ENCODE peak calls at places on chromosomes 7 and 10, in five cellular contexts. M is K562, E is HepG2, P is SK-N-SH, C is GM12878. Z is an unnamed sample.

GRCh38 chr7:12759112-12759511 is 71.7 kb downstream of the ARL4A start:
- DNase-seq in M (no peak), E (no peak), P (no peak), C (no peak), Z (no peak)

GRCh38 chr7:43750016-43750887 is 8.2 kb upstream of the BLVRA start:
- DNase-seq in M (no peak), E (no peak), P (no peak), C (no peak), Z (no peak)

GRCh38 chr7:104535841-104536240 is 207.4 kb downstream of the LHFPL3 start:
- DNase-seq in M (no peak), E (no peak), P (no peak), C (no peak), Z (no peak)

GRCh38 chr7:102288285-102288930 is 1.7 kb downstream of the SH2B2 start:
- DNase-seq in M (no peak), E (no peak), P (no peak), C (no peak), Z (no peak)

GRCh38 chr7:40715053-40715430 is 580.2 kb downstream of the SUGCT start:
- DNase-seq in M (no peak), E (no peak), P (no peak), C (no peak), Z (no peak)

GRCh38 chr10:46520941-46521340 is 35.5 kb downstream of the GPRIN2 start:
- DNase-seq in M (no peak), E (no peak), P (peak; percentile 53), C (no peak), Z (no peak)

GRCh38 chr7:45649560-45650346 is 75.6 kb downstream of the ADCY1 start:
- DNase-seq in M (no peak), E (no peak), P (no peak), C (no peak), Z (no peak)

GRCh38 chr10:129642427-129642826 is 175.4 kb downstream of the MGMT start:
- DNase-seq in M (no peak), E (peak; percentile 91), P (no peak), C (no peak), Z (no peak)

GRCh38 chr7:2859952-2860351 is 15.8 kb upstream of the GNA12 start:
- DNase-seq in M (no peak), E (no peak), P (no peak), C (no peak), Z (no peak)

GRCh38 chr7:68911754-68912153 is 686.5 kb upstream of the AUTS2 start:
- DNase-seq in M (no peak), E (no peak), P (no peak), C (no peak), Z (no peak)

DNA sequence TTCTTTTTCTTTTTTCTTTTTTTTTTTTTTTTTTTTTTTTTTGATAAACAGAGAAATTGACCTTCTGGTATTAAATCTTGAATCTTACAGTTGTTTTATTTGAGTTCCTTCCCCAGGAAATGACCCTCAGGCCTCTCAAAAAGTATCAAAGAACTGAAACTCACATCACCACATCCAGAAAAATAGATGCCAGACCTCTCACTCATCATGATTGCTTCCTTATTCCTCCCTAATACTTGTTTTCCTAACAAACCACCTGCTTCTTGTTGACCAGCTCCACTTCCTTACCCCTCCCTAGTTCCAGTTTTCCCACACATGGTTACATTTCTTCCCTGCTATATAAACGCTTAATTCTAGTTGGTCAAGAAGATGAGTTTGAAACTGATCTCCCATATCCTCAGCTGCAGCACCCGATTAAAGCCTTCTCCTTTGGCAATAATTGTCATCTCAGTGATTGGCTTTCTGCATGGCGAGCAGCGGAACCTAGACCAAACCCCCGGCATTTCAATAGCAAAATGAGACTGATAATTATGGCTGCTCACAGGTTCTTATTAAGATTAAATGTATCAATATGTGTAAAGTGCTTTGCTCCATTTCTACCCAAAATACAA is 681.1 kb upstream of the AUTS2 start:
- DNase-seq in M (no peak), E (no peak), P (no peak), C (no peak), Z (no peak)
- TF ChIP-seq FOXM1 in M (no peak), E (no peak), P (no peak), C (no peak), Z (no peak)

GRCh38 chr7:118169146-118169545 is 14.8 kb upstream of the LSM8 start:
- DNase-seq in M (peak; percentile 26), E (no peak), P (no peak), C (no peak), Z (peak; percentile 8)
- TF ChIP-seq FOXM1 in M (no peak), E (no peak), P (no peak), C (no peak), Z (no peak)

GRCh38 chr7:37211097-37211496 is 237.6 kb downstream of the ELMO1 start:
- DNase-seq in M (no peak), E (no peak), P (no peak), C (no peak), Z (no peak)

GRCh38 chr7:37205451-37205850 is 243.2 kb downstream of the ELMO1 start:
- DNase-seq in M (no peak), E (no peak), P (no peak), C (no peak), Z (no peak)

GRCh38 chr7:37206192-37206591 is 242.5 kb downstream of the ELMO1 start:
- DNase-seq in M (no peak), E (no peak), P (no peak), C (no peak), Z (no peak)

GRCh38 chr7:37212051-37212450 is 236.6 kb downstream of the ELMO1 start:
- DNase-seq in M (no peak), E (no peak), P (no peak), C (peak; percentile 9), Z (no peak)

GRCh38 chr7:37208528-37208927 is 240.1 kb downstream of the ELMO1 start:
- DNase-seq in M (peak; percentile 15), E (peak; percentile 53), P (peak; percentile 73), C (peak; percentile 26), Z (no peak)
- TF ChIP-seq FOXM1 in M (no peak), E (no peak), P (no peak), C (no peak), Z (no peak)

GRCh38 chr10:61063911-61064310 is 119.9 kb upstream of the RHOBTB1 start:
- DNase-seq in M (no peak), E (peak; percentile 59), P (no peak), C (no peak), Z (no peak)

GRCh38 chr10:61063035-61063434 is 119.0 kb upstream of the RHOBTB1 start:
- DNase-seq in M (no peak), E (peak; percentile 95), P (no peak), C (no peak), Z (no peak)

GRCh38 chr10:61065010-61065409 is 121.0 kb upstream of the RHOBTB1 start:
- DNase-seq in M (no peak), E (peak; percentile 94), P (no peak), C (no peak), Z (no peak)

GRCh38 chr10:61066661-61067353 is 122.8 kb upstream of the RHOBTB1 start:
- DNase-seq in M (no peak), E (peak; percentile 97), P (no peak), C (no peak), Z (no peak)

DNA sequence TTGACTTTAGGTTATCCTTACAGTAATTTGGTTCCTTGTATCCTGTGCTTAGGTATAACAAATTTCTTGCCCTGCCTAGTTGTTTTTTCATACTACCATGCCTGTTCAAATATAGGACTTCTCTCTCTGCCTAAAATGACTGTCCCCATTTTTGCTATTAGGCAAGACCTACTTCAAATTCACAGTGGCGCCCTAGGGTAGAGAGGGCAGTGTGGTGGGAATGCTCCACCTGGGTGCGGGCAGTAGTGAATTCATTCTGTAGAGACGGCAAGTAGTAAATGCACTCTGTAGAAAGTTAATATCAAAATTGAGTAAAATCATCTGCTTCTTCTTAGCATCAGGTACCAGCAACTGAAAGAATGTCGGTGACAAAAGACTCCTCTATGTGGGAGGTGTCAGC is 120.4 kb upstream of the RHOBTB1 start:
- DNase-seq in M (no peak), E (no peak), P (no peak), C (no peak), Z (no peak)
- TF ChIP-seq FOXM1 in M (no peak), E (no peak), P (no peak), C (no peak), Z (no peak)

Z was measured in HEK293T.